ENCODE peak calls at places on chromosomes 12 and 14, in five cellular contexts. One of them, this sample, is unnamed.

GRCh38 chr14:104293851-104294627 is 155.7 kb downstream of the KIF26A start:
- DNase-seq in ureter: no peak
- DNase-seq in mesothelial cell of epicardium: peak; percentile 9
- DNase-seq in GM23248: peak; percentile 4
- DNase-seq in iris pigment epithelial cell: no peak
- DNase-seq in this sample: no peak

GRCh38 chr12:53200458-53201169 is 6.4 kb downstream of the ITGB7 start:
- DNase-seq in ureter: no peak
- DNase-seq in mesothelial cell of epicardium: no peak
- DNase-seq in GM23248: no peak
- DNase-seq in iris pigment epithelial cell: peak; percentile 45
- DNase-seq in this sample: no peak

GRCh38 chr12:69240625-69240984 is 1.2 kb downstream of the CPSF6 start:
- DNase-seq in mesothelial cell of epicardium: no peak
- DNase-seq in GM23248: peak; percentile 53
- DNase-seq in iris pigment epithelial cell: peak; percentile 12
- DNase-seq in ureter: no peak
- DNase-seq in this sample: no peak

GRCh38 chr12:79183946-79184345 is 319.4 kb downstream of the SYT1 start:
- DNase-seq in mesothelial cell of epicardium: no peak
- DNase-seq in iris pigment epithelial cell: peak; percentile 3
- DNase-seq in ureter: no peak
- DNase-seq in GM23248: no peak
- DNase-seq in this sample: no peak

GRCh38 chr14:104265918-104266642 is 127.7 kb downstream of the KIF26A start:
- DNase-seq in iris pigment epithelial cell: no peak
- DNase-seq in ureter: no peak
- DNase-seq in GM23248: no peak
- DNase-seq in mesothelial cell of epicardium: no peak
- DNase-seq in this sample: no peak

GRCh38 chr14:23381871-23382270 is 5.0 kb downstream of the CMTM5 start:
- DNase-seq in mesothelial cell of epicardium: no peak
- DNase-seq in iris pigment epithelial cell: no peak
- DNase-seq in GM23248: no peak
- DNase-seq in ureter: no peak
- DNase-seq in this sample: no peak

GRCh38 chr12:90004319-90005074 is 295.9 kb upstream of the ATP2B1 start:
- DNase-seq in ureter: no peak
- DNase-seq in iris pigment epithelial cell: no peak
- DNase-seq in mesothelial cell of epicardium: no peak
- DNase-seq in GM23248: no peak
- DNase-seq in this sample: no peak

GRCh38 chr12:93786669-93787397 is 109.7 kb downstream of the CRADD start:
- DNase-seq in iris pigment epithelial cell: peak; percentile 62
- DNase-seq in ureter: no peak
- DNase-seq in mesothelial cell of epicardium: no peak
- DNase-seq in GM23248: peak; percentile 67
- DNase-seq in this sample: no peak

GRCh38 chr12:120183211-120183631 is 11.3 kb downstream of the GCN1 start:
- DNase-seq in mesothelial cell of epicardium: no peak
- DNase-seq in ureter: no peak
- DNase-seq in iris pigment epithelial cell: peak; percentile 67
- DNase-seq in GM23248: peak; percentile 40
- DNase-seq in this sample: no peak

This sample was measured in esophagus muscularis mucosa.